ENCODE peak calls at places on chromosomes 2 and 18, in five cellular contexts. C, B, D, Y and U are unnamed samples.

GRCh38 chr2:195414479-195414878 is 242.5 kb upstream of the SLC39A10 start:
- DNase-seq in D (no peak), Y (no peak), C (no peak), B (no peak), U (no peak)

GRCh38 chr2:172234716-172235661 is 132.3 kb upstream of the DLX2 start:
- DNase-seq in D (no peak), C (peak; percentile 43), B (peak; percentile 83), Y (no peak), U (no peak)

GRCh38 chr2:98295275-98295674 is 51.0 kb upstream of the CNGA3 start:
- DNase-seq in Y (peak; percentile 51), C (no peak), B (no peak), D (no peak), U (no peak)

GRCh38 chr2:20013061-20013721 is 723 bp upstream of the MATN3 start:
- DNase-seq in Y (no peak), B (peak; percentile 33), C (no peak), D (no peak), U (no peak)

GRCh38 chr2:74201596-74201995 is 3.2 kb downstream of the MTHFD2 start:
- DNase-seq in C (no peak), Y (no peak), D (no peak), B (no peak), U (peak; percentile 33)

GRCh38 chr2:163665817-163666216 is 70.0 kb downstream of the FIGN start:
- DNase-seq in D (no peak), Y (no peak), C (no peak), B (no peak), U (peak; percentile 71)

GRCh38 chr2:233428008-233428407 is 73.7 kb downstream of the DGKD start:
- DNase-seq in Y (no peak), B (no peak), C (no peak), D (no peak), U (no peak)

GRCh38 chr18:48006415-48007175 is 76.1 kb upstream of the SMAD2 start:
- DNase-seq in B (no peak), C (no peak), Y (no peak), D (no peak), U (no peak)

GRCh38 chr2:152098798-152099654 is at the start of gene CACNB4:
- DNase-seq in Y (no peak), D (peak; percentile 27), C (peak; percentile 35), B (peak; percentile 75), U (peak; percentile 23)

GRCh38 chr2:107430596-107431266 is 396.0 kb upstream of the RGPD4 start:
- DNase-seq in B (no peak), D (no peak), C (no peak), Y (no peak), U (no peak)

GRCh38 chr2:181937473-181937872 is 45.9 kb downstream of the ITPRID2 start:
- DNase-seq in Y (no peak), C (no peak), D (no peak), B (no peak), U (peak; percentile 45)

GRCh38 chr2:170369894-170370293 is 191.9 kb downstream of the MYO3B start:
- DNase-seq in D (no peak), Y (no peak), C (no peak), B (no peak), U (peak; percentile 34)

GRCh38 chr18:55857409-55857808 is 269.4 kb upstream of the TCF4 start:
- DNase-seq in D (no peak), Y (peak; percentile 48), B (no peak), C (no peak), U (no peak)

GRCh38 chr2:240989451-240990265 is 8.8 kb upstream of the SNED1 start:
- DNase-seq in C (no peak), Y (no peak), D (no peak), B (no peak), U (peak; percentile 44)

GRCh38 chr2:85288244-85288725 is 39.5 kb downstream of the TGOLN2 start:
- DNase-seq in D (no peak), Y (peak; percentile 86), C (no peak), B (no peak), U (no peak)

GRCh38 chr18:78754311-78755043 is 225.1 kb upstream of the SALL3 start:
- DNase-seq in B (no peak), D (no peak), Y (no peak), C (no peak), U (no peak)

GRCh38 chr2:8737571-8738175 is 55.8 kb downstream of the ID2 start:
- DNase-seq in Y (no peak), C (no peak), D (no peak), B (no peak), U (peak; percentile 30)

GRCh38 chr2:189411860-189412259 is 29.4 kb upstream of the WDR75 start:
- DNase-seq in Y (no peak), C (no peak), B (no peak), D (no peak), U (peak; percentile 97)

GRCh38 chr2:45316576-45317338 is 294.3 kb downstream of the SRBD1 start:
- DNase-seq in B (no peak), D (no peak), Y (peak; percentile 42), C (no peak), U (no peak)

GRCh38 chr2:55490554-55490953 is 29.0 kb upstream of the CFAP36 start:
- DNase-seq in Y (no peak), C (no peak), B (peak; percentile 61), D (no peak), U (peak; percentile 63)

GRCh38 chr2:54560146-54560881 is 104.2 kb downstream of the SPTBN1 start:
- DNase-seq in C (no peak), D (no peak), Y (peak; percentile 33), B (no peak), U (peak; percentile 89)

GRCh38 chr2:195498176-195498575 is 158.8 kb upstream of the SLC39A10 start:
- DNase-seq in D (peak; percentile 13), C (peak; percentile 9), Y (peak; percentile 37), B (peak; percentile 50), U (peak; percentile 47)

GRCh38 chr2:64666810-64667438 is 13.2 kb upstream of the SERTAD2 start:
- DNase-seq in D (no peak), B (no peak), C (no peak), Y (no peak), U (no peak)

GRCh38 chr18:75208055-75208835 is 694 bp downstream of the PTGR3 start:
- DNase-seq in D (no peak), B (peak; percentile 50), C (peak; percentile 24), Y (no peak), U (peak; percentile 59)

GRCh38 chr2:63853527-63854310 is 12.0 kb downstream of the UGP2 start:
- DNase-seq in D (no peak), B (no peak), C (no peak), Y (no peak), U (peak; percentile 32)

GRCh38 chr2:89844221-89844943 is 1152.9 kb downstream of the RPIA start:
- DNase-seq in Y (no peak), C (no peak), B (no peak), D (no peak), U (no peak)

GRCh38 chr2:163044116-163044515 is 205.5 kb upstream of the KCNH7 start:
- DNase-seq in D (no peak), C (no peak), B (no peak), Y (no peak), U (no peak)

GRCh38 chr2:95258271-95258670 is 16.0 kb upstream of the PROM2 start:
- DNase-seq in D (no peak), Y (no peak), C (no peak), B (no peak), U (no peak)

GRCh38 chr2:95262896-95263542 is 11.2 kb upstream of the PROM2 start:
- DNase-seq in C (no peak), Y (no peak), D (no peak), B (no peak), U (no peak)

GRCh38 chr2:95261602-95262001 is 12.6 kb upstream of the PROM2 start:
- DNase-seq in D (no peak), B (no peak), C (no peak), Y (no peak), U (no peak)

GRCh38 chr2:95264626-95265025 is 9.6 kb upstream of the PROM2 start:
- DNase-seq in Y (no peak), C (no peak), D (no peak), B (no peak), U (no peak)

DNA sequence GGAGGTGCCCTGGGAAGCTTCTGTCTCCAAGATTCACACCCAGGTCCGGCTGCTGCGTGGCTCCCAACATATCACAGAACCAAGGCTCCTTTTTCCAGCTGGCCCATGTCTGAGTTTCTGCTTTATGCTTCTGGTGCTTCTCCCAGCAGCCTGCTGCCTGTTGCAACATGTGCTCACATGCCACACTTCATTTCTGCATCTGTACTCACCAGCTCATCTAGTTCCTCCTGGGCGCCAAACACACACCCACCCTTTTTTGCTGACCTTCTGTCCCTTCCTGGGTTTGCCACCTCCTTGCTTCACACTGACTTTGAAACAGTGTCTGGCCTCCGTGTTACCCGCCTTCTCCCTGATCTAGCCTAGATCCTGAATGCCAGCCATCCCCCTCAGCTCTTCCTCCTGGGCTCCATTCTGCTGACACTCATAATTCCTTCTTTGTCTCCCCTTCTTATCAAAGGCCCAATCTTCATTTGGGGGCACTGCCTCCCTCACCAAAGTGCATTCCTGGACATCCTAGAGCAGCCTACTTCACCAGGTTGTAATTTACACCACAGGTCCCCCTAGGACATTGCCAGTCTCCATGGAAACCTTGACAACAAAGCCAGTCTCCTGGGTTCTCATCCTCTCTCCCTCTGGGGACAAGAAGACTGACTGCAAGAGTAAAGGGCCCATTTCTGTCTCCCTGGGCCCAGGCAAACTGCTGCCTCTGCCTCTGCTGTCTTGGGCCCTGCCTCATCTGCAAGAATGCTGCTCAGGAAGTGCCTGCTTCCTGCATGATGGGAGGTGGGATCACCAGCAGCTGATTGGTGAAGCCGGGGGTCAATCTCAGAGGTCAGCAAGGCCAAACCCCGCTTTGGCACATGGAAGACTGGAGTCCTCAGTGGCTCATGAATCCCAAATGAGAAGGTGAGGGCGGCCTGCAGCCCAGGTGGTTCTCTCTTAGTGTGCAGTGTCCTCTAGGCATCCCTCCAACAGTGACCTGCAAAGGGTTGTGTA is 13.9 kb upstream of the PROM2 start:
- DNase-seq in Y (no peak), B (no peak), D (no peak), C (no peak), U (no peak)
- H2BK12ac ChIP-seq in Y (no peak overlapping the region), B (no peak overlapping the region), D (no peak overlapping the region), C (no peak overlapping the region), U (no peak overlapping the region)

GRCh38 chr2:235493775-235494715 is at the start of gene AGAP1:
- DNase-seq in Y (peak; percentile 63), C (peak; percentile 86), B (peak; percentile 88), D (peak; percentile 56), U (peak; percentile 86)
- H3K9ac ChIP-seq in Y (peak within 1 kb of the TSS; percentile 94), C (peak within 1 kb of the TSS; percentile 98), B (peak within 1 kb of the TSS; percentile 62), D (peak within 1 kb of the TSS; percentile 50), U (peak within 1 kb of the TSS; percentile 85)

GRCh38 chr2:119252186-119253113 is 28.8 kb downstream of the STEAP3 start:
- DNase-seq in B (peak; percentile 15), C (no peak), D (no peak), Y (peak; percentile 62), U (peak; percentile 97)
- H3K4ac ChIP-seq in B (no peak overlapping the region), C (no peak overlapping the region), D (no peak overlapping the region), Y (no peak overlapping the region), U (peak overlapping the region; percentile 22)

GRCh38 chr2:15805206-15805605 is 135.1 kb upstream of the MYCN start:
- DNase-seq in D (no peak), Y (no peak), B (no peak), C (no peak), U (no peak)
- H2BK12ac ChIP-seq in D (no peak overlapping the region), Y (no peak overlapping the region), B (no peak overlapping the region), C (no peak overlapping the region), U (no peak overlapping the region)